ENCODE peak calls at places on chromosomes 13 and 19, in eight cellular contexts. K, L, S, E, X, I, H and J are unnamed samples. For H3K4me1, the result is how much of the 10 kb centered on the place peaks cover.

GRCh38 chr19:29841559-29842367 is 30.0 kb downstream of the CCNE1 start:
- DNase-seq in L (peak), S (no peak), H (peak), I (no peak), X (no peak), K (peak), E (no peak), J (no peak)

GRCh38 chr13:33125821-33126570 is 109.8 kb downstream of the KL start:
- DNase-seq in S (no peak), K (peak), E (peak), H (no peak), L (peak), I (peak), X (peak), J (peak)

GRCh38 chr13:66036024-66036614 is 1194.0 kb downstream of the PCDH9 start:
- DNase-seq in L (peak), H (no peak), K (peak), X (no peak), S (no peak), E (no peak), I (no peak), J (no peak)

GRCh38 chr13:67148219-67148583 is 81.9 kb downstream of the PCDH9 start:
- DNase-seq in E (no peak), I (no peak), H (no peak), L (peak), K (peak), X (no peak), S (no peak), J (no peak)

GRCh38 chr19:602391-603301 is 13.0 kb downstream of the HCN2 start:
- DNase-seq in X (no peak), K (no peak), E (no peak), L (no peak), S (no peak), H (no peak), I (no peak), J (no peak)

GRCh38 chr19:33871605-33872004 is 74.9 kb downstream of the KCTD15 start:
- DNase-seq in X (no peak), K (no peak), H (no peak), I (no peak), S (no peak), L (no peak), E (no peak), J (no peak)

GRCh38 chr19:601310-601709 is 11.6 kb downstream of the HCN2 start:
- DNase-seq in S (no peak), I (no peak), E (no peak), X (no peak), K (no peak), L (no peak), H (no peak), J (no peak)

GRCh38 chr19:37172368-37173366 is at the start of gene ZNF585A:
- DNase-seq in I (peak), S (peak), L (peak), E (peak), H (peak), K (peak), X (peak), J (peak)

GRCh38 chr19:5967994-5968430 is 9.9 kb downstream of the RANBP3 start:
- DNase-seq in I (no peak), K (peak), H (peak), L (peak), X (peak), E (no peak), S (no peak), J (no peak)

GRCh38 chr19:36140289-36141038 is 598 bp downstream of the CAPNS1 start:
- DNase-seq in E (peak), H (peak), S (no peak), I (no peak), L (peak), K (peak), X (peak), J (no peak)

GRCh38 chr13:112947796-112948195 is 21.2 kb upstream of the MCF2L start:
- DNase-seq in K (no peak), I (no peak), X (no peak), L (no peak), E (no peak), H (no peak), S (no peak), J (no peak)

GRCh38 chr19:15550847-15551182 is 42.5 kb downstream of the CYP4F22 start:
- DNase-seq in X (no peak), S (no peak), L (no peak), I (no peak), H (no peak), E (no peak), K (no peak), J (no peak)

GRCh38 chr19:15244106-15244803 is 12.0 kb upstream of the EPHX3 start:
- DNase-seq in I (no peak), E (no peak), L (no peak), X (no peak), S (no peak), H (no peak), K (no peak), J (peak)

GRCh38 chr13:61410266-61410665 is 5.4 kb downstream of the PCDH20 start:
- DNase-seq in L (no peak), K (no peak), S (no peak), E (no peak), H (no peak), X (no peak), I (no peak), J (no peak)

GRCh38 chr13:73141292-73141771 is 82.5 kb downstream of the KLF5 start:
- DNase-seq in K (peak), I (no peak), L (peak), X (no peak), E (no peak), S (no peak), H (no peak), J (no peak)

GRCh38 chr13:50873481-50873880 is 30.0 kb upstream of the DLEU7 start:
- DNase-seq in I (no peak), K (no peak), L (peak), S (no peak), E (no peak), H (no peak), X (no peak), J (no peak)

GRCh38 chr19:44050740-44051653 is 839 bp upstream of the ZNF223 start:
- DNase-seq in L (peak), S (no peak), E (no peak), H (peak), X (no peak), K (no peak), I (no peak), J (no peak)

GRCh38 chr13:67353891-67354459 is 123.8 kb upstream of the PCDH9 start:
- DNase-seq in H (no peak), S (no peak), I (no peak), X (no peak), L (peak), E (no peak), K (peak), J (no peak)

GRCh38 chr13:46983881-46984280 is 87.0 kb upstream of the HTR2A start:
- DNase-seq in H (no peak), S (no peak), E (no peak), X (no peak), K (no peak), I (no peak), L (peak), J (no peak)

GRCh38 chr19:55526216-55527196 is 10.4 kb downstream of the SBK2 start:
- DNase-seq in H (peak), X (no peak), E (peak), L (peak), I (no peak), K (peak), S (no peak), J (no peak)

GRCh38 chr19:38276942-38277517 is 12.7 kb downstream of the SPINT2 start:
- DNase-seq in S (no peak), L (no peak), X (no peak), H (no peak), I (no peak), K (no peak), E (no peak), J (no peak)

GRCh38 chr13:32624441-32624840 is 38.2 kb downstream of the PDS5B start:
- DNase-seq in E (no peak), H (no peak), X (no peak), S (no peak), I (no peak), K (peak), L (peak), J (no peak)

GRCh38 chr19:29367701-29368306 is 154.9 kb upstream of the UQCRFS1 start:
- DNase-seq in I (no peak), E (no peak), X (no peak), L (no peak), S (no peak), K (no peak), H (no peak), J (no peak)

GRCh38 chr13:22064854-22065646 is 394.2 kb downstream of the FGF9 start:
- DNase-seq in L (no peak), X (no peak), H (no peak), S (no peak), I (no peak), E (no peak), K (no peak), J (no peak)

GRCh38 chr19:35556846-35557538 is 6.5 kb downstream of the ATP4A start:
- DNase-seq in L (no peak), K (no peak), E (no peak), S (no peak), X (no peak), I (no peak), H (no peak), J (peak)

GRCh38 chr13:43872181-43872580 is 7.4 kb downstream of the CCDC122 start:
- DNase-seq in E (no peak), X (no peak), S (no peak), H (no peak), K (peak), I (no peak), L (peak), J (no peak)

GRCh38 chr13:76685938-76686337 is 200.3 kb downstream of the KCTD12 start:
- DNase-seq in K (no peak), E (no peak), X (no peak), H (no peak), L (no peak), S (no peak), I (no peak), J (no peak)

GRCh38 chr13:25977216-25977615 is 74.6 kb downstream of the SHISA2 start:
- DNase-seq in S (no peak), L (peak), E (no peak), X (no peak), K (no peak), H (no peak), I (no peak), J (no peak)

GRCh38 chr19:49973987-49974386 is 13.0 kb upstream of the SIGLEC11 start:
- DNase-seq in K (no peak), S (no peak), E (no peak), H (no peak), L (no peak), I (no peak), X (no peak), J (no peak)

GRCh38 chr19:5828661-5829566 is 10.6 kb downstream of the FUT6 start:
- DNase-seq in E (no peak), L (no peak), X (no peak), H (no peak), K (no peak), S (no peak), I (no peak), J (no peak)

GRCh38 chr13:26340812-26341211 is 86.9 kb downstream of the CDK8 start:
- DNase-seq in L (peak), S (no peak), H (no peak), E (no peak), I (no peak), X (no peak), K (peak), J (no peak)

GRCh38 chr13:97124237-97124636 is 97.9 kb upstream of the MBNL2 start:
- DNase-seq in S (no peak), I (no peak), X (no peak), L (no peak), E (no peak), K (no peak), H (no peak), J (no peak)

GRCh38 chr13:97122381-97122996 is 99.6 kb upstream of the MBNL2 start:
- DNase-seq in E (no peak), H (no peak), I (no peak), X (no peak), K (peak), L (peak), S (no peak), J (no peak)

GRCh38 chr13:97121894-97122293 is 100.2 kb upstream of the MBNL2 start:
- DNase-seq in H (no peak), X (no peak), L (peak), S (no peak), I (no peak), E (no peak), K (peak), J (no peak)

GRCh38 chr13:97119899-97120745 is 102.0 kb upstream of the MBNL2 start:
- DNase-seq in H (no peak), K (peak), E (no peak), X (no peak), I (no peak), L (peak), S (no peak), J (no peak)

DNA sequence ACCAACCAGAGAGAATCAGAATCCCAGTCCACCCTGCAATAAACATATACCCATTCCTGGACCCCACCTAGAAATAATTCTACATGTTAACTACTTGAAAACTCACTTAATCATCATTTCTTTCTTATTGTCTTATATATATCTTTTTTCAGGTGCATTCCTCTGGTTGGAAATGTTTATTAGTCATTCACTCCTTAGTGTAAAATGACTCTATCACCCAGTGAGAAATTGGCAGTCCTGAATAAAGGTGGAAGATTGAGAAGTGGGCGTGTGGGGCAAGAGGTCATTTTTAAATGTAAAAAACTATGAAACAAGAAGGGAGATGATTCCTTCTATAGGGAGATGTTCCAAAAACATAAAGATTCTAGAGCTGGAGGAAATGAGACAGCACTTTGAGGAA is 101.2 kb upstream of the MBNL2 start:
- DNase-seq in L (no peak), X (no peak), H (no peak), K (no peak), E (no peak), S (no peak), I (no peak), J (no peak)
- H3K4me1 ChIP-seq in L (under half), X (under half), H (under half), K (half or more), E (under half), S (under half), I (under half), J (half or more)

GRCh38 chr13:36673352-36673751 is 468 bp upstream of the SERTM1 start:
- DNase-seq in S (no peak), L (no peak), I (no peak), K (no peak), E (no peak), H (no peak), X (no peak), J (no peak)
- H3K4me3 ChIP-seq in S (no peak), L (no peak), I (no peak), K (no peak), E (peak), H (no peak), X (peak), J (no peak)

GRCh38 chr19:10486551-10486950 is 16.6 kb downstream of the KEAP1 start:
- DNase-seq in E (no peak), X (no peak), K (no peak), L (no peak), S (no peak), H (no peak), I (no peak), J (no peak)
- H3K27ac ChIP-seq in E (no peak), X (no peak), K (no peak), L (no peak), S (no peak), H (no peak), I (no peak), J (no peak)

GRCh38 chr19:40600086-40600917 is 867 bp upstream of the LTBP4 start:
- DNase-seq in X (no peak), S (no peak), E (peak), H (no peak), L (no peak), I (no peak), K (no peak), J (no peak)
- H3K4me1 ChIP-seq in X (half or more), S (half or more), E (under half), H (under half), L (under half), I (under half), K (under half), J (under half)

DNA sequence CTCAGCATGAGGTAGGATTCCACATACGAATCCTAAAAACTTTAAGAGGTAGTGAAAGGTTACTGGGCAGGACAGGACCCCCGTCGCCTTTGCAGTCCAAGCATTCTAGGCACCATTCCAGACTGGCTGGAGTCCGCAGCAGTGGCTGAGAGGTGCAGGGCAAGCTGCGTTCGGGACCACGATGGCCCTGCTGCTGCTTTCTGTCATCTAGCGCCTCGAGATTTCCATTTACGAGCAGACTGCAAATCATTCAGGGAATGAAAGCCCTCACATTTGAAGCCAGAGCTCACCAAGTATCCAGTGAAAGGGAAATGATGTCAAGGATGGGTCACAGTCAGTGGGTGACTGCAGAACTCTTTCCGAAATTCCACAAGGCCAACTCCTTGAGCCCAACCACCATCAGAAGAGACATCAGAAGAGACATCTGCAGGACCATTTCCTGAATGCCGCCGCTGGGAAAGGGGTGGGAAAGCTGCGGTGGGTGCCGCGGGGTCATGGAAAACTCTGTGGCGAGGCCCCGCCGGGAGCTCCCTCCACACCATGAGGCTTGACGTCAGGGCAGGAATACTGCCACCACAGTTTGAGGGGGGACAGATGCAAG is 88.3 kb downstream of the COL4A1 start:
- DNase-seq in H (no peak), S (no peak), E (no peak), K (no peak), I (no peak), X (no peak), L (no peak), J (no peak)
- H3K4me3 ChIP-seq in H (no peak), S (no peak), E (no peak), K (no peak), I (no peak), X (no peak), L (no peak), J (no peak)

GRCh38 chr19:53660584-53660983 is 28.8 kb downstream of the DPRX start:
- DNase-seq in L (no peak), I (no peak), H (no peak), X (no peak), K (no peak), E (no peak), S (no peak), J (no peak)
- H3K27ac ChIP-seq in L (no peak), I (no peak), H (no peak), X (no peak), K (no peak), E (no peak), S (no peak), J (no peak)

DNA sequence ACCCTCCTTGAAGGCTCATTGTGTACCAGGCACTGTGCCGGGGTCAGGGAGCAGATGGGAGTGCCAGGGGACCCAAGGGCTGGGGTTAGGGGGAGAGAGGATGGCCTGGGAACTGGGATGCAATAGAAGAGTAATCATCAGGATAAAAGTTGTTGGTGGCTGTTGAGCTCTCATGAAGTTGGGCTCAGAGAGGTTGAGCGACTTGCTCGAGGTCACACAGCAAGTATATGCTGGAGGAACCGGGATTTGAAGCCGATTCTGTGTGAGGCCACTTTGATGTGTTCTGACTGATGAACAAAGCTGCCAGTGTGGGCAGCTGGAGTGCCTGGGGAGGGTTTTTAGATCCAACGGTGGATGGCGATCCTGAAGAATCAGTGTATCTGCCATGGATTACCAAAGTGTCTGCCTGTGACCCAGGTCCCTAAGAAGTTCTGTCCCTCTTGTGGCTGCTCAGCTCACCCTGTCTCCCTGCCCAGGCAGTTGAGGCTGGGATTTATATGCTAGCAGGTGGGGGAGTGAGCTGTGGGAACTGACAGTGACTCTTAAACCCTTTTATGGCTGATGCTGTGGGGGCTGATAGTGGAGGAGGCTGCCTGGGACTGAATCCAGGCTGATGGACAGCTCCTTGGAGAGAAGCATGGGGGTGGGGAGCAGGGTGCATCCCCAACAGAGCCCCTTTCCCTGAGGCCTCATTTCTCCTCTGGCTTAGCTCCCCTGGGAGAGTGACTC is 8.3 kb downstream of the ARHGEF18 start:
- DNase-seq in X (no peak), K (no peak), L (no peak), I (no peak), S (no peak), H (no peak), E (no peak), J (no peak)
- H3K4me1 ChIP-seq in X (under half), K (under half), L (under half), I (under half), S (under half), H (under half), E (under half), J (under half)